ENCODE peak calls at places on chromosomes 6 and 20, in five cellular contexts. F is HL-60, A is neural progenitor cell, V is fibroblast of villous mesenchyme, K is right lobe of liver. J is an unnamed sample.

GRCh38 chr20:22394583-22394982 is 189.8 kb downstream of the FOXA2 start:
- DNase-seq in V (no peak), A (no peak), K (no peak), F (no peak), J (no peak)

GRCh38 chr6:144264270-144265060 is 20.7 kb upstream of the UTRN start:
- DNase-seq in A (peak; percentile 17), F (no peak), V (peak; percentile 85), K (no peak), J (no peak)

GRCh38 chr20:62454936-62455673 is 20.7 kb downstream of the GATA5 start:
- DNase-seq in A (peak; percentile 37), F (no peak), V (no peak), K (no peak), J (no peak)

GRCh38 chr6:49939993-49940498 is 23.9 kb downstream of the DEFB114 start:
- DNase-seq in K (no peak), F (no peak), V (no peak), A (no peak), J (peak; percentile 17)

GRCh38 chr6:45504947-45505346 is 127.2 kb upstream of the SUPT3H start:
- DNase-seq in V (peak; percentile 96), F (no peak), A (peak; percentile 57), K (no peak), J (no peak)

GRCh38 chr6:87815449-87815848 is 113.4 kb upstream of the AKIRIN2 start:
- DNase-seq in F (no peak), V (no peak), A (no peak), K (no peak), J (no peak)

GRCh38 chr20:50216543-50217206 is 26.0 kb downstream of the CEBPB start:
- DNase-seq in A (peak; percentile 37), K (no peak), F (no peak), V (no peak), J (no peak)

GRCh38 chr6:134454794-134455193 is 136.9 kb upstream of the SGK1 start:
- DNase-seq in A (no peak), K (no peak), F (no peak), V (no peak), J (no peak)

GRCh38 chr6:148611213-148611612 is 135.6 kb upstream of the UST start:
- DNase-seq in K (no peak), A (no peak), V (peak; percentile 64), F (no peak), J (no peak)

GRCh38 chr6:4640139-4640538 is 136.1 kb upstream of the CDYL start:
- DNase-seq in V (peak; percentile 56), F (no peak), K (no peak), A (no peak), J (no peak)

GRCh38 chr6:37492236-37493046 is 7.3 kb downstream of the CCDC167 start:
- DNase-seq in F (no peak), K (no peak), V (no peak), A (no peak), J (no peak)

GRCh38 chr6:79385333-79385732 is 150.9 kb upstream of the HMGN3 start:
- DNase-seq in F (no peak), K (no peak), V (no peak), A (no peak), J (no peak)

DNA sequence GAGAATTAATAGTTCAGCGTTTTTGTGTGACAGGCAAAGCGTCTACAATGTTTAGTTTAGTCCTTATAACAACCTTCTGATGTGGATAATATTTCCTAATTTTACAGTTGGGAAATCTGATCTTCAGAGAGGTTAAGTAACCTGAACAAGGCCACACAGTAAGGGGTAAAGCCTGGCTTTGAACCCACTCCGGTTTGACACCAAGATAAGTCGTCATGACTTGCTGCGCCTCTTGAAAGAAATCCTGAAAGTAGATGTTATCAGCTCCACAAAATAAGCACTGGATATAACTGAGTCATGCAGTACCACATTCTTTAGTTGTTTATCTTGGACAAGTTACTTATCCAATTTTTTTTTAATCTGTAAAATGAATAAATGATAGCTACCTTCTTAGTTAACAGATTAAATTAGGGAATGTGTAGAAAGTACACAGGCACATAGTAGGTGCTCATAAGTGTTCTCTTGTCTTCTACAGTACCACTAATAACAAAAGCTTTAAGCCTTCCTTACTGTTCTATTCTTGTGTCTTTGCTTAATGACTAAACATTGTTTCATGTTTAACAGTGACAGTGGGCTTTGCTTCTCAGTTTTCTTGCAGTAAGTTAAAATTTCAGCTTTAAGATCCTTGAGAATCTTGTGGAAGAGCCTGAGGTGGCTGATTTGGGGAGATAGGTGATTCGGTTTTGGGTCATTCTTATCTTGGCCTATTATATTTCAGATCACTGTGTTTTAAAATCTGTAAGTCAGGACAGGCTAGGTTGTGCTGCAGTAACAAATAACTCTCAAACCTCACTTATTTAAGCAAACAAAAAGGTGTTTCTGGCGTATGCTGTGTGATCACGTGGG is 2.1 kb downstream of the HIVEP1 start:
- DNase-seq in A (no peak), K (no peak), V (peak; percentile 73), F (no peak), J (no peak)
- H3K4me3 ChIP-seq in A (peak overlapping the region; percentile 85), K (no peak overlapping the region), V (peak overlapping the region; percentile 86), F (no peak overlapping the region), J (no peak overlapping the region)

GRCh38 chr6:31734703-31735500 is 1.4 kb downstream of the CLIC1 start:
- DNase-seq in F (peak; percentile 73), V (peak; percentile 62), K (peak; percentile 59), A (peak; percentile 53), J (peak; percentile 82)

GRCh38 chr6:31733734-31734133 is 2.6 kb downstream of the CLIC1 start:
- DNase-seq in K (no peak), A (no peak), F (no peak), V (no peak), J (no peak)

GRCh38 chr6:31732029-31732428 is 2.9 kb upstream of the DDAH2 start:
- DNase-seq in K (no peak), F (no peak), V (no peak), A (no peak), J (no peak)

GRCh38 chr6:31736026-31736767 is at the start of gene CLIC1:
- DNase-seq in A (peak; percentile 88), K (peak; percentile 85), V (peak; percentile 80), F (peak; percentile 93), J (peak; percentile 94)

GRCh38 chr6:31734247-31734702 is 2.1 kb downstream of the CLIC1 start:
- DNase-seq in V (no peak), F (no peak), K (no peak), A (no peak), J (no peak)
- TF ChIP-seq CTCF in V (no peak), F (no peak), K (no peak), A (no peak), J (no peak)

DNA sequence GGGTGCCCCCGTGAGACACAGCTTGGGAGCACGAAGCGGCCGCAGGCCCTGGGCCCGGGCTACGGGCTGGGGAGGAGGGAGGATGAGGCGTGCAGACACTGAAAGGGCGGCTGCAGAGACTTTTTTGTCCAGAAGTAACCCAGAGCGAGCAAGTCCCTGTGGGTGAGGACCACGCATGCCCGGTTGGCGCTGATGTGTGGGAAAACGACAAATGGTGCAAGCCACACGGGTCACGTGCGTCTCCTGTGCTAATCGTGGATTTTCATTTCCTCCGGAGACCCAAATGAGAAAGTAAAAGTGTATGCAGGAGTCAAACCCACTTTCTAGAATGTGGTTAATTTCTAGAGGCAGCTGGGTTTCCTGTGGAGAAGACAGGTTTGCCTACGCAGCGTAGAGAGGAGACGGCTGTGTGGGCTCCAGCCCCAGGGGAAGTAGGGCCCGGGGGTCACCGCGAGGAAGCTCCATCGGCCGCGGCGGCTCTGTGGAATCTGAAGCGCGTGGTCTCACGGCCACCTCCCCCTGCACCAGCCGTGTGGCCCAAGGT is 19.0 kb downstream of the DLL1 start:
- DNase-seq in K (no peak), A (no peak), V (no peak), F (peak; percentile 69), J (peak; percentile 71)
- H3K4me3 ChIP-seq in K (no peak overlapping the region), A (no peak overlapping the region), V (no peak overlapping the region), F (peak overlapping the region; percentile 35), J (no peak overlapping the region)

GRCh38 chr6:47934023-47934422 is 152.2 kb downstream of the OPN5 start:
- DNase-seq in F (no peak), V (no peak), A (no peak), K (no peak), J (no peak)
- TF ChIP-seq CTCF in F (no peak), V (no peak), A (no peak), K (no peak), J (no peak)

DNA sequence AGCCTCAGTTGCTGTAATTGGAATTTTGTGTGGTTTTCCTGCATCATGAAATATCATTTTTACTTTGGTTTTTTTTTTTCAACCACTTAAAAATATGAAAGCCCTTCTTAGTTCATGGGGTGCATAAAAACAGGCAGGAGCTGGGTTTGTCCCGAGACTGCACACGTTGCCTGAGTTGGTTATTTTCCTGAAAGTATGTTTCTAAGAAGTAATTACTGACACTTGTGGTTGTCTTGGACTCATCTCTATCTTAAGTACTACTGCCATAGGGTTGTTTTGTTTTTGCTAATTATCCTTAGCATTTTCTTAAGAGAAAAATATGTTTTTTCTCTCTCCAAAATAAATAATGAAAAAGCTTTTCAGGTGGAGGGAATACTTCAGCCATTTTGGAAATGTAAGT is 40.1 kb downstream of the FAM120B start:
- DNase-seq in K (no peak), F (no peak), V (no peak), A (no peak), J (no peak)
- H3K4me3 ChIP-seq in K (no peak overlapping the region), F (no peak overlapping the region), V (no peak overlapping the region), A (no peak overlapping the region), J (no peak overlapping the region)

GRCh38 chr6:13485923-13486557 is 1.4 kb downstream of the GFOD1 start:
- DNase-seq in A (peak; percentile 61), K (peak; percentile 54), V (peak; percentile 51), F (peak; percentile 47), J (peak; percentile 61)
- TF ChIP-seq CTCF in A (no peak), K (no peak), V (no peak), F (no peak), J (no peak)

DNA sequence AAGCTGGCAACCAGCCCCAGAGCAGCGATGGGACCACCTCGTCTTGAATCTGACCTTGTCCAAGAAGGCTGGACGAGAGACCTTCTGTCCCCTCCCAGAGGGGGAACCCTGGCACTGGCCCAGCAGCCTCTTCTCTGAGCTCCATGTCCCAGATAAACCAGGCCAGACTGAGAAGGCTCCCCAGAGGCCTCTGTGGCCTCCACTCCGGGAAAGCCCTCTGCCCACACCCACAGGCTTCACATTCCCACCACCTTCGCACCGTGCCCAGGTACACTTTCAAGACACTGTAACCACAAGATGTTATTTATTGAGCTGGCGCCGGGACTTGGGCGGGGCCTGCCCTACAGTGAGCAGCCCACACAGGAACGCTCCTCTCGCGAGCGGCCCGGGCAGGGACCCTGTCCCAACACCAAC is 33.2 kb downstream of the ADA start:
- DNase-seq in A (no peak), V (no peak), F (no peak), K (no peak), J (peak; percentile 54)
- H3K4me3 ChIP-seq in A (no peak overlapping the region), V (no peak overlapping the region), F (no peak overlapping the region), K (no peak overlapping the region), J (no peak overlapping the region)

DNA sequence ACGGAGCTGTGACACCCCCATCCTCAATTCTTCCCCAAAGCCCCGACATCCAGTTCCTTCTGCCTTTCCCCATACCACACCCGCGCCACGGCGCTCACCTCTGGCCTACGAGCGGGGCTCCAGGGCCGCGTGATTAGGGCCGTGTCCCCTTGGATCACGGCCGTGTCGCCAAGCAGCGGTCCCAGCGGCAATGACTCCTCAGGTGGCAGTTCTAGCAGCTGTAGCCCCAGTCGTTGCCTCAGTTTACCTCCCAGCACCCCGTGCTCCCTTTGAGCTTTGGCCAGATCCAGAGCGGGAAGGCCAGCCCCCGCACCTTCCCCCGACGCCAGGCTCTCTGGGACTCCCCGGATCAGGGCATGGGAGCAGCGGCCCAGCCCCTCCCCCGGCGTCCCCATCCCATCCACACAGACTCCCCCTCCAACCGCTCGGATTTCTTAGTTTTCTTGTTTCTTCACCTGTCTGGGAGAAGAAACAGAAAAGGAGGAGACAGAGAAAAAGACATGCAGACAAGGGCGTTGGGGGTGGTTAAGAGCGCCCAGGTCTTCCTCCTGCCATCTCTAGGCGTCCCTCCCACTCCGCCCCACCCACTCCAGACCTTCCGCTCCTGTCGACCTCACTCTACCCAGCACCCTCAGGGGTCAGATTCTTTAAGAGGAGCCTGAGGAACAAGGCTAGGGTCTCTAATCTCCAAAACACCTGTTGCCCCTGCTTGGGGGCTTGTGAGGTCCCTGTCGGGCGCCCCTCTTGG is at the start of gene DDAH2:
- DNase-seq in K (peak; percentile 58), V (no peak), A (no peak), F (no peak), J (peak; percentile 42)
- TF ChIP-seq CTCF in K (no peak), V (no peak), A (no peak), F (no peak), J (no peak)

J was measured in mucosa of descending colon.